ENCODE peak calls at places on chromosomes 2 and 18, in eight cellular contexts. One of them, this sample, is unnamed.

GRCh38 chr2:192029089-192029488 is 165.6 kb downstream of the TMEFF2 start:
- DNase-seq in ELF-1: peak
- DNase-seq in PC-3: peak
- DNase-seq in activated T-cell treated with anti-CD3 and anti-CD28 coated beads for 1 hour: no peak
- DNase-seq in right cardiac atrium: no peak
- DNase-seq in germinal center: no peak
- DNase-seq in HEK293T: peak
- DNase-seq in stimulated activated CD8-positive, alpha-beta memory T cell treated with anti-CD3 and anti-CD28 coated beads, Interleukin-7, amount 100 ng/mL, for 1 hour: no peak
- DNase-seq in this sample: peak

GRCh38 chr2:241773511-241774418 is 2.9 kb upstream of the GAL3ST2 start:
- DNase-seq in ELF-1: no peak
- DNase-seq in PC-3: no peak
- DNase-seq in stimulated activated CD8-positive, alpha-beta memory T cell treated with anti-CD3 and anti-CD28 coated beads, Interleukin-7, amount 100 ng/mL, for 1 hour: no peak
- DNase-seq in germinal center: no peak
- DNase-seq in right cardiac atrium: peak
- DNase-seq in HEK293T: no peak
- DNase-seq in activated T-cell treated with anti-CD3 and anti-CD28 coated beads for 1 hour: no peak
- DNase-seq in this sample: no peak

GRCh38 chr2:1824202-1824905 is 80.0 kb upstream of the PXDN start:
- DNase-seq in activated T-cell treated with anti-CD3 and anti-CD28 coated beads for 1 hour: no peak
- DNase-seq in stimulated activated CD8-positive, alpha-beta memory T cell treated with anti-CD3 and anti-CD28 coated beads, Interleukin-7, amount 100 ng/mL, for 1 hour: no peak
- DNase-seq in PC-3: peak
- DNase-seq in germinal center: no peak
- DNase-seq in ELF-1: peak
- DNase-seq in right cardiac atrium: no peak
- DNase-seq in HEK293T: no peak
- DNase-seq in this sample: no peak

GRCh38 chr2:15038373-15039364 is 406.2 kb downstream of the LRATD1 start:
- DNase-seq in activated T-cell treated with anti-CD3 and anti-CD28 coated beads for 1 hour: no peak
- DNase-seq in PC-3: peak
- DNase-seq in germinal center: no peak
- DNase-seq in stimulated activated CD8-positive, alpha-beta memory T cell treated with anti-CD3 and anti-CD28 coated beads, Interleukin-7, amount 100 ng/mL, for 1 hour: no peak
- DNase-seq in HEK293T: no peak
- DNase-seq in right cardiac atrium: no peak
- DNase-seq in ELF-1: no peak
- DNase-seq in this sample: no peak

GRCh38 chr2:192398236-192398635 is 203.5 kb upstream of the TMEFF2 start:
- DNase-seq in right cardiac atrium: no peak
- DNase-seq in activated T-cell treated with anti-CD3 and anti-CD28 coated beads for 1 hour: no peak
- DNase-seq in germinal center: no peak
- DNase-seq in HEK293T: no peak
- DNase-seq in ELF-1: no peak
- DNase-seq in stimulated activated CD8-positive, alpha-beta memory T cell treated with anti-CD3 and anti-CD28 coated beads, Interleukin-7, amount 100 ng/mL, for 1 hour: no peak
- DNase-seq in PC-3: no peak
- DNase-seq in this sample: no peak

GRCh38 chr2:222568866-222569265 is 87.0 kb downstream of the FARSB start:
- DNase-seq in PC-3: peak
- DNase-seq in ELF-1: no peak
- DNase-seq in right cardiac atrium: peak
- DNase-seq in germinal center: no peak
- DNase-seq in stimulated activated CD8-positive, alpha-beta memory T cell treated with anti-CD3 and anti-CD28 coated beads, Interleukin-7, amount 100 ng/mL, for 1 hour: no peak
- DNase-seq in activated T-cell treated with anti-CD3 and anti-CD28 coated beads for 1 hour: no peak
- DNase-seq in HEK293T: no peak
- DNase-seq in this sample: no peak

GRCh38 chr2:204608261-204608660 is 63.0 kb downstream of the PARD3B start:
- DNase-seq in PC-3: no peak
- DNase-seq in right cardiac atrium: peak
- DNase-seq in germinal center: no peak
- DNase-seq in activated T-cell treated with anti-CD3 and anti-CD28 coated beads for 1 hour: no peak
- DNase-seq in HEK293T: no peak
- DNase-seq in stimulated activated CD8-positive, alpha-beta memory T cell treated with anti-CD3 and anti-CD28 coated beads, Interleukin-7, amount 100 ng/mL, for 1 hour: no peak
- DNase-seq in ELF-1: no peak
- DNase-seq in this sample: no peak

GRCh38 chr2:49901202-49901865 is 747.0 kb upstream of the FSHR start:
- DNase-seq in activated T-cell treated with anti-CD3 and anti-CD28 coated beads for 1 hour: no peak
- DNase-seq in stimulated activated CD8-positive, alpha-beta memory T cell treated with anti-CD3 and anti-CD28 coated beads, Interleukin-7, amount 100 ng/mL, for 1 hour: no peak
- DNase-seq in right cardiac atrium: no peak
- DNase-seq in germinal center: no peak
- DNase-seq in PC-3: no peak
- DNase-seq in HEK293T: no peak
- DNase-seq in ELF-1: no peak
- DNase-seq in this sample: no peak

GRCh38 chr2:47272031-47272864 is 117.1 kb upstream of the STPG4 start:
- DNase-seq in germinal center: peak
- DNase-seq in activated T-cell treated with anti-CD3 and anti-CD28 coated beads for 1 hour: peak
- DNase-seq in right cardiac atrium: peak
- DNase-seq in ELF-1: peak
- DNase-seq in HEK293T: peak
- DNase-seq in PC-3: peak
- DNase-seq in stimulated activated CD8-positive, alpha-beta memory T cell treated with anti-CD3 and anti-CD28 coated beads, Interleukin-7, amount 100 ng/mL, for 1 hour: peak
- DNase-seq in this sample: peak

GRCh38 chr18:3458378-3458777 is 8.4 kb downstream of the TGIF1 start:
- DNase-seq in right cardiac atrium: no peak
- DNase-seq in ELF-1: no peak
- DNase-seq in activated T-cell treated with anti-CD3 and anti-CD28 coated beads for 1 hour: no peak
- DNase-seq in stimulated activated CD8-positive, alpha-beta memory T cell treated with anti-CD3 and anti-CD28 coated beads, Interleukin-7, amount 100 ng/mL, for 1 hour: no peak
- DNase-seq in PC-3: peak
- DNase-seq in HEK293T: no peak
- DNase-seq in germinal center: peak
- DNase-seq in this sample: no peak

GRCh38 chr2:26913599-26914285 is 56.7 kb upstream of the MAPRE3 start:
- DNase-seq in PC-3: no peak
- DNase-seq in ELF-1: no peak
- DNase-seq in HEK293T: no peak
- DNase-seq in right cardiac atrium: no peak
- DNase-seq in germinal center: no peak
- DNase-seq in activated T-cell treated with anti-CD3 and anti-CD28 coated beads for 1 hour: no peak
- DNase-seq in stimulated activated CD8-positive, alpha-beta memory T cell treated with anti-CD3 and anti-CD28 coated beads, Interleukin-7, amount 100 ng/mL, for 1 hour: no peak
- DNase-seq in this sample: no peak

GRCh38 chr2:12754643-12755042 is 37.9 kb downstream of the TRIB2 start:
- DNase-seq in PC-3: no peak
- DNase-seq in germinal center: no peak
- DNase-seq in right cardiac atrium: no peak
- DNase-seq in stimulated activated CD8-positive, alpha-beta memory T cell treated with anti-CD3 and anti-CD28 coated beads, Interleukin-7, amount 100 ng/mL, for 1 hour: no peak
- DNase-seq in HEK293T: no peak
- DNase-seq in activated T-cell treated with anti-CD3 and anti-CD28 coated beads for 1 hour: no peak
- DNase-seq in ELF-1: peak
- DNase-seq in this sample: no peak

GRCh38 chr2:60840880-60841279 is 40.5 kb upstream of the REL start:
- DNase-seq in activated T-cell treated with anti-CD3 and anti-CD28 coated beads for 1 hour: no peak
- DNase-seq in germinal center: peak
- DNase-seq in right cardiac atrium: no peak
- DNase-seq in HEK293T: no peak
- DNase-seq in ELF-1: no peak
- DNase-seq in PC-3: no peak
- DNase-seq in stimulated activated CD8-positive, alpha-beta memory T cell treated with anti-CD3 and anti-CD28 coated beads, Interleukin-7, amount 100 ng/mL, for 1 hour: no peak
- DNase-seq in this sample: no peak

GRCh38 chr2:168992026-168992425 is 39.1 kb downstream of the ABCB11 start:
- DNase-seq in PC-3: peak
- DNase-seq in right cardiac atrium: no peak
- DNase-seq in stimulated activated CD8-positive, alpha-beta memory T cell treated with anti-CD3 and anti-CD28 coated beads, Interleukin-7, amount 100 ng/mL, for 1 hour: no peak
- DNase-seq in germinal center: no peak
- DNase-seq in HEK293T: no peak
- DNase-seq in activated T-cell treated with anti-CD3 and anti-CD28 coated beads for 1 hour: no peak
- DNase-seq in ELF-1: no peak
- DNase-seq in this sample: no peak